ENCODE peak calls at places on chromosome X, in four cellular contexts. F is fibroblast of lung, S is HCT116, T is hepatocyte. C is an unnamed sample. For H3K36me3, the result is how much of the 10 kb centered on the place peaks cover.

GRCh38 chrX:112614640-112615039 is 65.1 kb downstream of the LHFPL1 start:
- DNase-seq in T (peak), F (peak), S (no peak), C (no peak)

GRCh38 chrX:45322382-45322781 is 121.7 kb upstream of the DIPK2B start:
- DNase-seq in S (peak), T (peak), F (peak), C (peak)

GRCh38 chrX:64850371-64851082 is 125.7 kb downstream of the ZC4H2 start:
- DNase-seq in F (no peak), S (no peak), T (no peak), C (no peak)

GRCh38 chrX:74613350-74614192 is 853 bp downstream of the RLIM start:
- DNase-seq in T (peak), S (no peak), F (peak), C (peak)

GRCh38 chrX:87744391-87744790 is 226.8 kb downstream of the KLHL4 start:
- DNase-seq in T (no peak), F (no peak), S (no peak), C (peak)

GRCh38 chrX:28756647-28757046 is 169.4 kb downstream of the IL1RAPL1 start:
- DNase-seq in F (peak), T (no peak), S (no peak), C (no peak)

GRCh38 chrX:140157143-140157542 is 191.8 kb upstream of the CXorf66 start:
- DNase-seq in F (peak), T (no peak), S (no peak), C (no peak)

GRCh38 chrX:106894392-106894909 is 8.7 kb downstream of the RIPPLY1 start:
- DNase-seq in T (peak), S (peak), F (peak), C (peak)

GRCh38 chrX:39871648-39872047 is 226.1 kb downstream of the BCOR start:
- DNase-seq in F (no peak), S (no peak), T (no peak), C (no peak)

GRCh38 chrX:136608295-136608933 is 39.5 kb upstream of the CD40LG start:
- DNase-seq in T (no peak), F (peak), S (peak), C (peak)

GRCh38 chrX:152220612-152221011 is 82.2 kb upstream of the MAGEA10 start:
- DNase-seq in S (no peak), F (no peak), T (no peak), C (peak)

GRCh38 chrX:5113128-5113527 is 1115.5 kb downstream of the NLGN4X start:
- DNase-seq in F (no peak), S (no peak), T (peak), C (peak)

GRCh38 chrX:65997978-65998717 is 41.7 kb downstream of the VSIG4 start:
- DNase-seq in S (no peak), F (no peak), T (no peak), C (no peak)

GRCh38 chrX:6041630-6042029 is 187.0 kb downstream of the NLGN4X start:
- DNase-seq in S (no peak), F (no peak), T (no peak), C (peak)

GRCh38 chrX:17547658-17548057 is 172.7 kb downstream of the NHS start:
- DNase-seq in F (peak), S (peak), T (peak), C (peak)

GRCh38 chrX:63424063-63424462 is 72.9 kb upstream of the SPIN4 start:
- DNase-seq in F (no peak), T (no peak), S (peak), C (peak)

GRCh38 chrX:49106930-49107329 is 16.6 kb downstream of the GPKOW start:
- DNase-seq in T (peak), S (no peak), F (peak), C (peak)

GRCh38 chrX:12946838-12947544 is 27.9 kb upstream of the TMSB4X start:
- DNase-seq in F (peak), S (peak), T (peak), C (peak)

GRCh38 chrX:151902813-151903591 is 9.7 kb upstream of the MAGEA4 start:
- DNase-seq in T (peak), S (peak), F (peak), C (peak)

GRCh38 chrX:37825225-37825842 is 22.0 kb downstream of the DYNLT3 start:
- DNase-seq in F (peak), T (peak), S (peak), C (peak)

GRCh38 chrX:1914606-1915365 is 299.9 kb downstream of the ASMT start:
- DNase-seq in T (no peak), S (no peak), F (no peak), C (no peak)

GRCh38 chrX:140766024-140766611 is 56.6 kb downstream of the LINC00632 start:
- DNase-seq in F (peak), T (peak), S (no peak), C (peak)

GRCh38 chrX:104113237-104113965 is 1.1 kb downstream of the ZCCHC18 start:
- DNase-seq in F (peak), S (no peak), T (peak), C (peak)

GRCh38 chrX:69504626-69505612 is 793 bp downstream of the NALF2 start:
- DNase-seq in F (no peak), S (no peak), T (peak), C (no peak)

GRCh38 chrX:17470136-17470535 is 95.1 kb downstream of the NHS start:
- DNase-seq in F (peak), T (no peak), S (no peak), C (no peak)

GRCh38 chrX:134174273-134174660 is 62.7 kb upstream of the CCDC160 start:
- DNase-seq in F (no peak), T (no peak), S (no peak), C (no peak)

GRCh38 chrX:133586443-133586842 is 171.2 kb upstream of the GPC4 start:
- DNase-seq in S (no peak), F (no peak), T (no peak), C (no peak)

GRCh38 chrX:144946696-144947095 is 300.6 kb upstream of the SPANXN1 start:
- DNase-seq in S (no peak), T (no peak), F (no peak), C (no peak)

DNA sequence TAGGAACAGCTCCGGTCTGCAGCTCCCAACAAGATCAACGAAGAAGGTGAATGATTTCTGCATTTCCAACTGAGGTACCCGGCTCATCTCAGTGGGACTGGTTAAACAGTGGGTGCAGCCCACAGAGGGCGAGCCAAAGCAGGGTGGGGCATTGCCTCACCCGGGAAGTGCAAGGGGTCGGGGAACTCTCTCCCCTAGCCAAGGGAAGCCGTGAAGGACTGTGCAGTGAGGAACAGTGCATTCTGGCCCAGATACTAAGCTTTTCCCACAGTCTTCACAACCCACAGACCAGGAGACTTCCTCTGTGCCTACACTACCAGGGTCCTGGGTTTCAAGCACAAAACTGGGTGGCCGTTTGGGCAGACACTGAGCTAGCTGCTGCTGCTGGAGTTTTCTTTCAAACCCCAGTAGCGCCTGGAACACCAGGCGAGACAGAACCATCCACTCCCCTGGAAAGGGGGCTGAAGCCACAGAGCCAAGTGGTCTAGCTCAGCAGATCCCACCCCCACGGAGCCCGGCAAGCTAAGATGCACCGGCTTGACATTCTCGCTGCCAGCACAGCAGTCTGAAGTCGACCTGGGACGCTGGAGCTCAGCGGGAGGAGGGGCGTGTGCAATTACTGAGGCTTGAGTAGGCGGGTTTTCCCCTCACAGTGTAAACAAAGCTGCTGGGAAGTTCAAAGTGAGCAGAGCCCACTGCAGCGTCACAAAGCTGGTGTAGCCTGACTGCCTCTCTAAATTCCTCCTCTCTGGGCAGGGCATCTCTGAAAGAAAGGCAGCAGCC is 84.6 kb downstream of the THOC2 start:
- DNase-seq in S (no peak), T (peak), F (peak), C (peak)
- H3K4me3 ChIP-seq in S (no peak), T (no peak), F (peak), C (no peak)

DNA sequence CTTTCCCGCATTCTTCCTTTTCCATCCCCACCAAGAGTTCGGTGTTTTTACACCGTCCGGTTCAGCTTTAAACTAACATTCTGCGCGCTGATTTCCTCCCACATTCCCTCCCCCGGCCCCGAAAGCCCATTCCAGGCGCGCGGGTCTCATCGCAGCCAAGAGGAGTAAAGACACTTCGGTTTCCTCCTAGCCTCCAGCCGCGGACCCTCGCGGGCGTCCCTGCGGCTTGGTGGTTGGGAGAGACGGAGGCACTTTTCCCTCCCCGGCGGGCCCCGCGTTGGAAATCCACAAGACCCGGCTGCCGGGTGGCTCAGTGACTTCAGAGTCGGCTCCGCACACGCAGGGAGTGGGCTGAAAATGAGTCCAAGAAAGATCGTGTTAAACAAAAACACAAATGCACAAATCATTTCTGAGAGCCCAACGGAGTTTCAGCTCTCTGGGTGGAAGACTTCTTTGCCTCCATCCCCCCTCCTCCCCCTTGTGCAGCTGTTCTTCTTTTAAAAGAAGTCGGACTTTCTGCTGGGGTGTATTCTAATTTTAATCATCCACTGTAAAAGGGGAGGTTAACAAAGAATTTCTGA is 2.0 kb upstream of the ARX start:
- DNase-seq in S (no peak), T (no peak), F (no peak), C (no peak)
- TF ChIP-seq EZH2 in S (no peak), T (peak), F (peak), C (no peak)

DNA sequence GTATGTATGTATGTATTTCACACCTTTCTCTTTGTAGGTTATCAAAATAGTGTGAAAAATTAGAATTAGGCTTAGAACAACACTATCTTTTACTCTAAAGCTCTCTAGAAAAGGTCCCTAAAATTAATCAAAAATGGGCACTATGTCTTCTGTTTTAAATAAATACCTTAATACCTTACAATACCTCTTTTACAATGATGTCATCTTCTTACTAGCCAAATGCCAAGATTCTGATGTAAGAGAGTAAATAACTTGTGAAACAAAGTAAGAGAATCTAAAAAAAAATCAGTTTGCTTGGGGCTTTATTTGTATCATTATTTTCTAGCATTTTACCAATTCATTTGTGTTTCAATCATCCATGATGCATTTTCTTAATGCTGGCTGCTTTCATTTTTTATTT is 402.2 kb upstream of the MAGEB2 start:
- DNase-seq in F (no peak), T (no peak), S (no peak), C (no peak)
- H3K36me3 ChIP-seq in F (under half), T (under half), S (under half), C (under half)

GRCh38 chrX:53223068-53223693 is 1.8 kb downstream of the KDM5C start:
- DNase-seq in F (peak), T (no peak), S (no peak), C (peak)
- H3K4me3 ChIP-seq in F (peak), T (peak), S (peak), C (peak)

DNA sequence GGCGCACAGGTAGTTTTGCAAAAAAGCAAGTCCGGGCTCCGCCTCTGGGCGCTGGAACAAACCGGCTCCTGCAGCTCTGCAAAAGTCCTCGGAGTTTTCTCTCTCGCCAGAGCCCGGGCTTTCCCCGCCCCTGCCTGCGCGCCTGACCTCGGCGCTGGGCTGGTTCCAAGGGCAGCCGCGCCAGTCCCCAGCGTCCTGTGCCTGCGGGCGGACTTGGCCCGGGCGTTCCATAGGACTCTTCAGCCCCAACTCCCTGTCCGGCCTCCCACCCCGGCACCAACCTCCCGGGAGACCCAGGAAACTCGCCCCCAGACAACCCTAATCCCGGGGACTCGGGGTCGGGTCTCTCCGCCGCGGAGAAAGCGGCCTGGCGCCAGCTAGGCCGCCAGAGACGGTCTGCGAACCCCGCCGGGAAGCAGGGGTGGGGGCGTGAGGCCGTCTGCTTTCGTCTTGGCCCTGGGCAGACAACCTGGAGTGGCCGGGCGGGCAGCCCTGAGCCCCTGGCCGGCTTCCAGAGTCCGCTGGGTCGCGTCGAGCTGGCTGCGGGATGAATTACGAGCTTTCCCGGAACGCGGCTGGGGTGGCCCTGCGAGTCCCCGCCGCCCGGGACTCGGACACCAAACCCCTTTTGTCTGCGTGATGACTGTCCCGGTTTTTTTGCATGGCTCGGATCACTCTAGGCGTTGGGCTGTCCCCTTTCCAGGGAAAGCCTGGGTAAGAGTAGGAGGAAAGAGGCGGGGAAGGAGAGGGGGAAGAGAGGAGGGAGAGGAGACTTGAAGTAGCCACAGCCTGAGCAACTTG is 971 bp downstream of the MXRA5 start:
- DNase-seq in F (peak), T (peak), S (no peak), C (no peak)
- TF ChIP-seq EZH2 in F (no peak), T (no peak), S (no peak), C (no peak)

DNA sequence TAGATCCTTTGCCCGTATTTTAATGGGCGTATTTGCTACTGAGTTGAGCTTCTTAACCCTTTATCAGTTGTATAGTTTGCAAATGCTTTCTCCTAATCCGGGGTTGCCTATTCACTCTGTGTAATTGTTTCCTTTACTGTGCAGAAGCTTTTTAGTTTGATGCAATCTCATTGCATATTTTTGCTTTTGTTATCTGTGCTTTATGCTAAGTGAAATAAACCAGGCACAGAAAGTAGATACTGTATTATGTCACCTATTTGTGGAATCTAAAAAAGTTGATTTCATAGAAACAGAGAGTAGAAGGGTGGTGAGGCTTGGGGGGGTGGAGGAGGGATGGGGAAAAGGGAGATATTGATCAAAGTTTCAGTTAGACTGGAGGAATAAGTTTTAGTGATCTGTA is 17.7 kb downstream of the OGT start:
- DNase-seq in S (no peak), T (no peak), F (no peak), C (no peak)
- H3K36me3 ChIP-seq in S (under half), T (under half), F (under half), C (half or more)

DNA sequence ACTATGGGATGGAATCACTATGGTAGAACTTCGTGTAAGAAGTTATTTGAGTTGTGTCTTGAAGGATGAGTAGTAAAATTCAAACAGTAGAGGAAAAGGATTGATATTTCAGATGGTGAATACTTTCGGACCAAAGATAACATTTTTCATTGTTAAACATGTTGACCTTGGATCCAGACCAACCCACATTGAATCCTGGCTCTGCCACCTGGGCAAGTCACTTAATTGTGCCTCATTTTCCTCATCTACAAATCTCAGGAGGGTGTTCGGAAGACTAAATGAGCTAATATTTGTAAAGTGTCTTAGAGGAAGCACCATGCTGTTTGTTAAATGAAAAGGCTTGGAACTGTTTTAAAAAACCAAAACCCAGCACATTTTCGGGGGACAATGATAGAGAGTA is 1.4 kb upstream of the AIFM1 start:
- DNase-seq in F (no peak), T (no peak), S (no peak), C (no peak)
- H3K4me3 ChIP-seq in F (peak), T (peak), S (peak), C (peak)

GRCh38 chrX:641671-642435 is 11.3 kb downstream of the SHOX start:
- DNase-seq in S (no peak), T (no peak), F (no peak), C (no peak)
- TF ChIP-seq EZH2 in S (no peak), T (no peak), F (no peak), C (no peak)

DNA sequence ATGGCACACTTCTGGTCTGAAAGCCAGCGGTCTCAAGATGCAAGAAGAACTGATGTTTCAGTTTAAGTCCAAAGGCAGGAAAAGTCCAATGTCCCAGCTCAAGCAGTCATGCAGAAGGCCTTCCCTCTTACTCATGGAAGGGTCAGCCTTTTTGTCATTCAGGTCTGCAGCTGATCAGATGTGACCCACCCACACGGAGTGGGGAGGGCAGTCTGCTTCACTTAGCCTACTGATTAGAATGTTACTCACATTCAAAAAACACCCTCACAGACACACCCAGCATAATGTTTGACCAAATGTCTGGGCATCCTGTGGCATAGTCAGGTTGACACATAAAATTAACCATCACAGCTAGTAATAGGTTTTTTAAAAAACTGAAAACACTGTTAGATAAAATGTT is 6.6 kb downstream of the HCCS start:
- DNase-seq in S (no peak), T (no peak), F (no peak), C (no peak)
- H3K36me3 ChIP-seq in S (under half), T (under half), F (under half), C (half or more)

C was measured in PC-3.